ENCODE peak calls at places on chromosome 9, in five cellular contexts. C is SJSA1, E is heart left ventricle, P is neural progenitor cell, L is left ventricle myocardium inferior. K is an unnamed sample.

GRCh38 chr9:111798786-111799185 is 4.0 kb upstream of the SHOC1 start:
- DNase-seq in E (no peak), C (no peak), P (no peak), L (no peak), K (no peak)

GRCh38 chr9:128361296-128361980 is 9.7 kb upstream of the URM1 start:
- DNase-seq in C (no peak), P (no peak), L (no peak), E (peak; percentile 18), K (no peak)

GRCh38 chr9:88065609-88066008 is 72.7 kb downstream of the SPATA31C2 start:
- DNase-seq in E (no peak), L (no peak), P (no peak), C (no peak), K (no peak)

GRCh38 chr9:127570533-127571111 is 41.5 kb upstream of the STXBP1 start:
- DNase-seq in P (no peak), E (no peak), C (no peak), L (no peak), K (no peak)

GRCh38 chr9:38360880-38361836 is 31.3 kb upstream of the ALDH1B1 start:
- DNase-seq in C (no peak), E (no peak), L (no peak), P (peak; percentile 22), K (no peak)

GRCh38 chr9:129602598-129603415 is 18.1 kb downstream of the C9orf50 start:
- DNase-seq in C (no peak), L (no peak), P (no peak), E (no peak), K (no peak)

GRCh38 chr9:109159583-109159982 is 7.5 kb downstream of the FRRS1L start:
- DNase-seq in C (no peak), E (no peak), P (no peak), L (no peak), K (no peak)

GRCh38 chr9:91426123-91426745 is 2.6 kb upstream of the NFIL3 start:
- DNase-seq in L (no peak), C (peak; percentile 24), E (no peak), P (peak; percentile 27), K (no peak)

GRCh38 chr9:97768731-97769130 is 71.6 kb upstream of the XPA start:
- DNase-seq in C (peak; percentile 73), E (no peak), L (no peak), P (no peak), K (no peak)

GRCh38 chr9:133759146-133759900 is 21.2 kb upstream of the SARDH start:
- DNase-seq in E (peak; percentile 56), C (no peak), P (no peak), L (peak; percentile 55), K (peak; percentile 86)

GRCh38 chr9:116099821-116100220 is 53.8 kb upstream of the PAPPA start:
- DNase-seq in L (no peak), C (no peak), E (no peak), P (no peak), K (no peak)

GRCh38 chr9:37936965-37937364 is 33.0 kb upstream of the SLC25A51 start:
- DNase-seq in P (peak; percentile 73), C (peak; percentile 22), E (peak; percentile 50), L (no peak), K (no peak)

GRCh38 chr9:137972988-137973470 is 95.4 kb downstream of the CACNA1B start:
- DNase-seq in P (no peak), L (no peak), E (no peak), C (no peak), K (peak; percentile 51)

GRCh38 chr9:35095175-35095574 is 1.2 kb downstream of the PIGO start:
- DNase-seq in E (no peak), L (no peak), C (no peak), P (no peak), K (no peak)

GRCh38 chr9:101027733-101028345 is 688 bp upstream of the PLPPR1 start:
- DNase-seq in P (peak; percentile 20), E (no peak), C (no peak), L (no peak), K (no peak)
- H3K27me3 ChIP-seq in P (peaks cover 68% of the 10 kb centered on the region), E (peaks cover 59% of the 10 kb centered on the region), C (peaks cover 42% of the 10 kb centered on the region), L (peaks cover 99% of the 10 kb centered on the region), K (no peaks in the 10 kb centered on the region)

DNA sequence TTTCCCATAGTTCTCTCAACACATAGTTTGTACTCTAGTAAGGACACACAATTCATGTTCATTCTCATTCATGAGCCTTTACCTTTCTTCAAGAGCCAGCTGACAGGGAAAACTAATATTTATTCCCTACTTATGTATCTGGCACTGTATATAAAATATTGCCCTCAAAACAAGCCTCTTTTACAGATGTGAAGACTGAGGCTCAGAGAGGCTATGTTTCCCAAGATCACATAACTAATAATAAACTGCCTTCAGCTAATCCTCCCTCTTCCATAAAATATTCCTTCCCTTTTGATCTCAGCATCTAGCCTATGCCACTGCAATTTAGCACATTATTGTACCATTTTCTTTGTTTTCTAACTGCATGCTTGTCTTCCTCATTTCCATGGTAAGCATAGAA is 18.2 kb downstream of the ALDOB start:
- DNase-seq in L (no peak), P (no peak), C (no peak), E (no peak), K (no peak)
- H3K9me3 ChIP-seq in L (peaks cover 73% of the 10 kb centered on the region), P (peaks cover 3% of the 10 kb centered on the region), C (no peaks in the 10 kb centered on the region), E (peaks cover 50% of the 10 kb centered on the region), K (peaks cover 7% of the 10 kb centered on the region)

GRCh38 chr9:36163049-36163839 is 5.9 kb upstream of the CCIN start:
- DNase-seq in P (peak; percentile 76), L (peak; percentile 72), E (peak; percentile 73), C (peak; percentile 49), K (peak; percentile 86)
- H3K27ac ChIP-seq in P (peak overlapping the region; percentile 34), L (peak overlapping the region; percentile 83), E (peak overlapping the region; percentile 74), C (peak overlapping the region; percentile 48), K (peak overlapping the region; percentile 54)

DNA sequence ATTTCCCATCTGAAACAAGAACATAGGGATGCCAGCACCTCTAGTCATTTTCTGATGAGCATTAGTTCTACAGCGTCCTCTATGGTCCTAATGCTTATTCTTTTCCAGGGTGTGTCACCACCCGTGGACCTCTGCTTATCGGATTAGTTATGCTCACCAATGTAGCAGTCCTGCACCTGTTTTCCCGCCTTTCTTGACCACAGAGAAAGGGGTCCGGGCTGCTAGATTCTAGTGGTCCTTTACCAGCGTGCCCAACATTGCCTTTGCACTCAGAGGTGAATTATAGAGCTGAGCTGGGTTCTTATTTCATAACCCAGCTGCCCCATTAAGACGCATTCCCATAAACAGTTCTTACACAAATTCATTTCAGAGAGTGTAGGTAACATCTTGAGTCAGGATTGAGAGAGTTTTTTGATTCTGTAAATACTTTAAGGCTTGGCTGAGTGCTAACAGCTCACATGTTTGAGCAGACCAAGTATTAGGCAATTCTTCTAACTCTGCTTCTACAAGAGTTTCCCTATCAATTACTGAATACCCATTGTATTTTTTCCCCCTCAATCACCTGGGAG is 2205.1 kb upstream of the C9orf72 start:
- DNase-seq in L (no peak), E (no peak), P (no peak), C (no peak), K (no peak)
- H3K27me3 ChIP-seq in L (no peaks in the 10 kb centered on the region), E (no peaks in the 10 kb centered on the region), P (no peaks in the 10 kb centered on the region), C (no peaks in the 10 kb centered on the region), K (no peaks in the 10 kb centered on the region)

DNA sequence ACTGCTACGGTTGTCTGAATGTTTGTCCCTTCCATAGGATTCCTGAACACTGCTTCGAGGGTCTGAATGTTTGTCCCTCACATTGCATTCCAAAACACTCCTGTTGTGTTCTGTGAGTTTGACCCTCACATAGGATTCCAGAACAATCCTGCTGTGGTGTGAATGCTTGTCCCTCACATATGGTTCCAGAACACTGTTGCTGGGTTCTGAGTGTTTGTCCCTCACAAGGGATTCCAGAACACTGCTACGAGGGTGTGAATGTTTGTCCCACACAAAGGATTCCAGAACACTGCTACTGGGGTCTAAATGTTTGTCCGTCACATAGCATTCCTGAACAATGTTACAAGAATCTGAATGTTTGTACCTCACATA is 201.2 kb downstream of the FOXD4L6 start:
- DNase-seq in P (no peak), C (no peak), L (no peak), E (no peak), K (no peak)
- H3K9me3 ChIP-seq in P (peaks cover 38% of the 10 kb centered on the region), C (peaks cover 13% of the 10 kb centered on the region), L (peaks cover 96% of the 10 kb centered on the region), E (peaks cover 81% of the 10 kb centered on the region), K (peaks cover 37% of the 10 kb centered on the region)

GRCh38 chr9:73152445-73152844 is 780 bp downstream of the ANXA1 start:
- DNase-seq in E (no peak), C (peak; percentile 57), L (no peak), P (no peak), K (no peak)
- H3K27ac ChIP-seq in E (peak overlapping the region; percentile 18), C (peak overlapping the region; percentile 96), L (peak overlapping the region; percentile 86), P (no peak overlapping the region), K (no peak overlapping the region)

GRCh38 chr9:2339416-2339815 is 282.2 kb upstream of the VLDLR start:
- DNase-seq in P (no peak), E (no peak), L (no peak), C (no peak), K (no peak)
- H3K27me3 ChIP-seq in P (no peaks in the 10 kb centered on the region), E (no peaks in the 10 kb centered on the region), L (no peaks in the 10 kb centered on the region), C (no peaks in the 10 kb centered on the region), K (no peaks in the 10 kb centered on the region)